ENCODE peak calls at places on chromosome 2, in four cellular contexts. S is NCI-H345, B is IMR-90, R is NCI-H1105 treated with DMSO at 0.1 percent for 48 hours. A is an unnamed sample.

GRCh38 chr2:217225596-217225995 is 365.7 kb upstream of the TNP1 start:
- DNase-seq in B (no peak), S (no peak), R (no peak), A (no peak)

GRCh38 chr2:133755515-133756311 is 187.4 kb upstream of the NCKAP5 start:
- DNase-seq in S (no peak), B (peak), R (peak), A (no peak)

GRCh38 chr2:163592954-163593622 is 142.7 kb downstream of the FIGN start:
- DNase-seq in B (no peak), S (no peak), R (no peak), A (no peak)

GRCh38 chr2:162242586-162243304 is 500 bp downstream of the FAP start:
- DNase-seq in B (peak), R (no peak), S (peak), A (no peak)

GRCh38 chr2:151063271-151063670 is 198.4 kb downstream of the RBM43 start:
- DNase-seq in S (peak), R (peak), B (peak), A (no peak)

GRCh38 chr2:168521342-168521741 is 65.3 kb downstream of the CERS6 start:
- DNase-seq in S (peak), B (peak), R (no peak), A (no peak)

GRCh38 chr2:186641807-186642321 is 52.0 kb upstream of the FAM171B start:
- DNase-seq in R (peak), B (peak), S (peak), A (peak)

GRCh38 chr2:127659408-127660290 is 13.7 kb downstream of the GPR17 start:
- DNase-seq in R (no peak), S (no peak), B (no peak), A (no peak)

GRCh38 chr2:188117706-188118105 is 174.0 kb upstream of the GULP1 start:
- DNase-seq in R (no peak), S (no peak), B (no peak), A (no peak)

GRCh38 chr2:222436040-222436413 is 11.7 kb downstream of the SGPP2 start:
- DNase-seq in S (no peak), R (no peak), B (no peak), A (no peak)

GRCh38 chr2:240214790-240215675 is 74.6 kb upstream of the OTOS start:
- DNase-seq in R (no peak), B (no peak), S (no peak), A (no peak)

GRCh38 chr2:112821142-112821541 is 15.4 kb downstream of the IL1B start:
- DNase-seq in S (no peak), B (no peak), R (no peak), A (no peak)

GRCh38 chr2:15435474-15435873 is 125.7 kb downstream of the NBAS start:
- DNase-seq in B (no peak), R (no peak), S (no peak), A (no peak)

GRCh38 chr2:46410273-46411244 is 68.8 kb upstream of the TMEM247 start:
- DNase-seq in R (no peak), S (no peak), B (no peak), A (no peak)

GRCh38 chr2:11343344-11343625 is 1.2 kb downstream of the ROCK2 start:
- DNase-seq in S (no peak), R (peak), B (no peak), A (peak)

GRCh38 chr2:29323961-29324360 is 208.7 kb downstream of the CLIP4 start:
- DNase-seq in B (peak), R (peak), S (no peak), A (no peak)

GRCh38 chr2:209276000-209276399 is 147.8 kb upstream of the MAP2 start:
- DNase-seq in R (no peak), S (no peak), B (no peak), A (no peak)

GRCh38 chr2:26571316-26571715 is 69.8 kb downstream of the CIB4 start:
- DNase-seq in B (no peak), R (no peak), S (no peak), A (no peak)

GRCh38 chr2:145751634-145752033 is 1231.7 kb upstream of the ZEB2 start:
- DNase-seq in B (peak), S (no peak), R (no peak), A (no peak)

GRCh38 chr2:65182570-65182969 is 45.1 kb upstream of the ACTR2 start:
- DNase-seq in S (no peak), B (no peak), R (no peak), A (no peak)

GRCh38 chr2:33577660-33578059 is 21.4 kb downstream of the FAM98A start:
- DNase-seq in R (no peak), S (no peak), B (peak), A (no peak)

GRCh38 chr2:101763496-101764333 is 66.2 kb downstream of the MAP4K4 start:
- DNase-seq in R (no peak), B (no peak), S (no peak), A (no peak)

GRCh38 chr2:52703004-52703403 is 1064.6 kb upstream of the CHAC2 start:
- DNase-seq in R (no peak), B (no peak), S (no peak), A (no peak)

GRCh38 chr2:219997341-219997851 is 370.0 kb downstream of the SLC4A3 start:
- DNase-seq in S (peak), B (peak), R (peak), A (no peak)

GRCh38 chr2:67393237-67393636 is 3.9 kb upstream of the ETAA1 start:
- DNase-seq in R (no peak), S (no peak), B (peak), A (no peak)

GRCh38 chr2:128578406-128579385 is 260.0 kb upstream of the HS6ST1 start:
- DNase-seq in S (no peak), R (no peak), B (peak), A (no peak)

GRCh38 chr2:28233070-28233718 is 159.5 kb upstream of the FOSL2 start:
- DNase-seq in S (peak), B (peak), R (no peak), A (no peak)

GRCh38 chr2:36277146-36277808 is 78.3 kb upstream of the CRIM1 start:
- DNase-seq in S (no peak), B (peak), R (no peak), A (peak)